ENCODE peak calls at places on chromosomes 13 and 19, in four cellular contexts. Z, Q, X and N are unnamed samples.

GRCh38 chr13:91621161-91621560 is 222.7 kb downstream of the GPC5 start:
- DNase-seq in Z (no peak), Q (no peak), X (no peak), N (no peak)

GRCh38 chr19:18437481-18438330 is at the start of gene ISYNA1:
- DNase-seq in Q (peak), Z (peak), X (no peak), N (no peak)

GRCh38 chr13:113499936-113500335 is 9.4 kb upstream of the DCUN1D2 start:
- DNase-seq in Z (no peak), X (no peak), Q (no peak), N (no peak)

GRCh38 chr19:35138305-35138799 is 272 bp upstream of the FXYD1 start:
- DNase-seq in X (no peak), Q (no peak), Z (no peak), N (no peak)

GRCh38 chr13:96091164-96091931 is 1.4 kb downstream of the HS6ST3 start:
- DNase-seq in X (no peak), Q (no peak), Z (no peak), N (no peak)

GRCh38 chr19:20165971-20166592 is 932 bp upstream of the ZNF486 start:
- DNase-seq in X (no peak), Z (no peak), Q (peak), N (no peak)

GRCh38 chr19:50794778-50795664 is 4.8 kb downstream of the ACP4 start:
- DNase-seq in Z (peak), X (no peak), Q (no peak), N (peak)

GRCh38 chr19:33280351-33280921 is 21.9 kb downstream of the CEBPA start:
- DNase-seq in Q (no peak), Z (no peak), X (peak), N (no peak)

GRCh38 chr19:41696402-41697197 is 8.5 kb upstream of the CEACAM7 start:
- DNase-seq in X (no peak), Z (no peak), Q (no peak), N (no peak)

GRCh38 chr19:41994521-41994971 is 516 bp upstream of the ATP1A3 start:
- DNase-seq in Z (no peak), Q (no peak), X (no peak), N (no peak)

GRCh38 chr19:33562636-33563035 is 41.0 kb upstream of the PEPD start:
- DNase-seq in Q (no peak), X (no peak), Z (no peak), N (no peak)

GRCh38 chr19:33883869-33884519 is 87.3 kb downstream of the KCTD15 start:
- DNase-seq in Q (no peak), X (no peak), Z (no peak), N (no peak)

GRCh38 chr19:46700704-46701103 is 16.2 kb downstream of the PRKD2 start:
- DNase-seq in Z (no peak), X (no peak), Q (no peak), N (no peak)

GRCh38 chr13:114130708-114131580 is 1.5 kb downstream of the RASA3 start:
- DNase-seq in X (no peak), Q (no peak), Z (peak), N (peak)

GRCh38 chr13:81596224-81596753 is 1255.4 kb upstream of the SPRY2 start:
- DNase-seq in Z (no peak), Q (no peak), X (no peak), N (no peak)

GRCh38 chr19:10364644-10365043 is 15.7 kb downstream of the TYK2 start:
- DNase-seq in Z (no peak), Q (no peak), X (no peak), N (no peak)

GRCh38 chr13:106052200-106052767 is 483.2 kb downstream of the EFNB2 start:
- DNase-seq in X (no peak), Q (no peak), Z (no peak), N (no peak)

GRCh38 chr19:23440207-23440606 is 44.9 kb upstream of the ZNF91 start:
- DNase-seq in X (no peak), Q (no peak), Z (peak), N (peak)

GRCh38 chr13:44221657-44222056 is 152.0 kb upstream of the SERP2 start:
- DNase-seq in Q (no peak), Z (no peak), X (no peak), N (no peak)

GRCh38 chr13:114135731-114136171 is 3.3 kb upstream of the RASA3 start:
- DNase-seq in Z (no peak), Q (no peak), X (no peak), N (no peak)

GRCh38 chr13:46698015-46698414 is 98.9 kb downstream of the ESD start:
- DNase-seq in Q (no peak), X (no peak), Z (no peak), N (no peak)

DNA sequence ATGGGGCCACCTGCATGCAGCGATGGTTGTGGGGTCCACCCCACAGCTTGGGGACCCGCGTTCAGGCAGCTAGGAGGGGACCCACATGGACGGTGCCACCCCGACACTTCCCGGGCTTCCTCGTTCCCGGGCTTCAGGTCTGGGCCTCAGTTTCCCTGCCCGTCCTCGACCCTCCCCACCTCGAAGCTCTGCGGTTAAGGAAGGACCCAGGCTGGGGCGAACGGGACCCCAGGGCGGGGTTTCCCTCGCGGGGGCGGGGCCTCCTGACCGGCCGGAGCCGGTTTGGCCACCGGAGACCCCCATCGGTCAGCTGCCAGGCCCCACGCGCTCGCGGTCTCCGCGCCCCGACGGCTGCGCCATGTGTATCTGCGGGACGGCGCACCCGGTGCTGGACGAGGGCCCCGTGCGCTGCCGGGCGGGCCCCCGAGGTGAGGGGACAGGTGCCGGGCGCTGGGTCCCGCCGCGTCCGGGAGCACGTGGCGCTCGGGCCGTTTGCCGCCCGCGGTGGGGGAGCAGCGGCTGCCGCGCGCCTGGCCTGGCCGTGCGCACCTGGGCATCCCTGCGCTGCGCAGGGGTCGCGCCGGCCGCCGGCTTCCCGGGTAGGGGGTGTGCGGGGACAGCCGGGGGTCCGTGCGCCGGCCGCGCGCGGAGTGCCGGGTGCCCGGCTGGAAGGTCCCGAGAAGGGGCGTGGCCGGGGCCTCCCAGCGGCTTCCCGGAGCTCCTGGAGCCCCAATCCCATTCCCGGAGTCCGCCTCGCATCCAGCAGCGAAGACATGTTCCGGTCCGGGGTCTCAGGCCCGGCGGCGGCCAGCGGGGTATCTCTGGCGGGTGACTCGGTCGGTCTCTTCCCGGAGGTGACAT is 4.2 kb downstream of the ARHGAP45 start:
- DNase-seq in Z (no peak), Q (no peak), X (no peak), N (no peak)
- TF ChIP-seq CHD4 in Z (no peak), Q (no peak), X (no peak), N (no peak)

DNA sequence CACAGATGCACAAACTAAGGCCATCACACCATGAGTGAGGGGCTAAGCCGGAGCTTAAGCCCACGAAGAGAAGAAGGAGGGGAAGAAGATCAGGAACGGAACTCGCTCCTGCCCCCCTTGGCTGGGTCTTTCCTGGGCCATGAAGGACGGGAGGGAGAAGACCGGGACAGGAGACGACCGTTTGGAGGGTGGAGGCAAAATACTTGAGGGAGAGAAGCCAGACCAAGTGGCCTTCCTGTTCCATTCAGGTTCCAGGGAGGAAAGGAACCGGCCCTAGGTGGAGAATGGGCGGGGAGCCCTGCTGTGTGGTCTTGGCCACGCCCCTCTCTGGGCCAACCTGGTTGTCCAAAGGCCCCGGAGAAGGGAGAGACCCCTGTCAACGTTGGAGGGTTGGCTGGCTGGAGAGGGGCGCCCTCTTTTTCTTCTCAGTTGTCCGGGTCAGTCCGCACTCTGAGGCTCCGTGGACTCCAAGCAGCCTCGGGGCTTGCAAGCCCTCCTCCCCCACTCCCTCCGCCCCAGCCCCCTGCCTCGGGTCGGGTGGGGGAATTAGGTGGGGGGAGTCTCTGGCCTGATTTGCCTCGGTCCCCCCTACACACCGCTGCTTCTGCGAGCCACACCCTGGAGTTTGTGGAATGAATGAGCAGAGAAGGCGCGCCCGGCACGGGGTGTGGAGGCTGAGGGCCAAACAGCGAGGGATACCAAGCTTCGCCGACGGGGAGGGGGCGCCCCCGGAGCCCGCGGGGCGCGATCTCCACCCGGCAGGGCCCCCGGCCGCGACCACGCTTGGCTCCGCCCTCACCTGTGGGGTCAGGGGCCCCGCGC is 771 bp downstream of the FBN3 start:
- DNase-seq in Q (no peak), Z (peak), X (no peak), N (peak)
- TF ChIP-seq USF2 in Q (no peak), Z (no peak), X (no peak), N (no peak)

GRCh38 chr13:79194272-79194671 is 211.8 kb downstream of the RBM26 start:
- DNase-seq in Z (no peak), Q (no peak), X (peak), N (no peak)
- TF ChIP-seq CHD4 in Z (no peak), Q (no peak), X (no peak), N (no peak)

GRCh38 chr19:48556163-48556562 is 4.2 kb downstream of the SULT2B1 start:
- DNase-seq in Z (no peak), X (no peak), Q (peak), N (peak)

GRCh38 chr19:48560095-48560530 is 8.1 kb downstream of the SULT2B1 start:
- DNase-seq in Q (peak), Z (no peak), X (no peak), N (no peak)

GRCh38 chr19:48556825-48557224 is 4.9 kb downstream of the SULT2B1 start:
- DNase-seq in Z (no peak), Q (no peak), X (no peak), N (no peak)

GRCh38 chr19:48561412-48561811 is 9.4 kb downstream of the SULT2B1 start:
- DNase-seq in X (no peak), Q (no peak), Z (no peak), N (no peak)

DNA sequence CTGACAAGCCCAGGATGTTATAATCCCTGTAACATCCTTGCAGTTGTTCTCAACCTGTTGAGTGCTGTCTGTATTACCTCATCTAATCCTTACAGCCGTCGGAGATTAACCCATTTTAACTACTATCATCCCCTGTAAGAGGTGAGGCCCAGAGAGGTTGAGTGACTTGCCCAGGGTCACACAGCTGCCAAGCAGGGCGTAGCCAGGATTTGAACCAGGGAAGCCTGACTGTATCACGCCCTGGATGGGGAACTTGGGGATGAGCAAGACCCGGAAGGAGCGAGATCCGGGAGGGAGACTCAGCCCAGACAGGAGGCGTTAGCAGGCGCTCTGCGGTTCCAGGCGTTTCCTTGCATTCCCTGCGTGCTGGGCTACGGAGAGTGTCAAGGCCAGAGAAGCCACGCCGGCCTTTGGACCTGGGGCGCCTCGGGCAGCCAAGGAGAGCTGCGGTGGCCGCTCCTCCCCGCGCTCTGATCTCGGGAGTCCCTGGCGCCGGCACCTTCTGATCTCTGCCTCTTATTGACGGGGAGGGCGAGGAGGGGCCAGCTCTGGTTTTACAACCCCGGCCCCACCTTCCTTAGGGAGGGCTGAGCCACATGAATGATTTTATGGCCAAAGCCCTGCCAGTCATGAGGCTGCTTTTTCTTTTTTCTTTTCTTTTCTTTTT is 6.2 kb downstream of the SULT2B1 start:
- DNase-seq in Z (peak), Q (peak), X (no peak), N (peak)
- TF ChIP-seq USF2 in Z (no peak), Q (no peak), X (no peak), N (no peak)

DNA sequence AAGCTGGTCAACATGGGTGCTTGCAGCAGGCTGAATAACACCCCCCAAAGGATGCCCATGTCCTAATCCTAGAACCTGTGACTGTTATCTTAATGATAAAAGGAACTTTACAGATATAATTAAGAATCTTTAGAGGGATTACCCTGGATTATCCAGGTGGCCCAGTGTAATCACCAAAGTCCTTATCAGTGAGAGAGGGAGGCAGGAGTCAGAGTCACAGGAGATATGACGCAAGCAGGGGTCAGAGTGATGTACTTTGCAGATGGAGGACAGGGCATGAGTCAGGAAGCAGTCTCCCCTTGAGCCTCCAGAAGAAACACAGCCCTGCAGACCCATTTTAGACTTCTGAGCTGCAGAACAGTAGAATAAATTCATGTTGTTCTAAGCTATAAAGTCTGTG is 9.8 kb downstream of the ZNF606 start:
- DNase-seq in Q (no peak), X (no peak), Z (no peak), N (no peak)
- TF ChIP-seq CHD4 in Q (no peak), X (no peak), Z (no peak), N (no peak)